ENCODE peak calls at places on chromosomes 11 and 22, in nine cellular contexts. One of them, this sample, is unnamed.

GRCh38 chr11:119789766-119790407 is 60.9 kb upstream of the NECTIN1 start:
- DNase-seq in right lobe of liver: peak
- DNase-seq in occipital lobe: no peak
- DNase-seq in HEK293T: no peak
- DNase-seq in kidney tubule cell: no peak
- DNase-seq in EL: no peak
- DNase-seq in anterior cingulate cortex: no peak
- DNase-seq in NT2/D1: no peak
- DNase-seq in NCI-H345: peak
- DNase-seq in this sample: no peak

GRCh38 chr11:28621648-28622215 is 513.5 kb downstream of the METTL15 start:
- DNase-seq in right lobe of liver: no peak
- DNase-seq in occipital lobe: no peak
- DNase-seq in EL: peak
- DNase-seq in anterior cingulate cortex: no peak
- DNase-seq in NT2/D1: no peak
- DNase-seq in NCI-H345: no peak
- DNase-seq in HEK293T: no peak
- DNase-seq in kidney tubule cell: peak
- DNase-seq in this sample: peak

GRCh38 chr11:103370076-103370475 is 260.9 kb downstream of the DYNC2H1 start:
- DNase-seq in right lobe of liver: no peak
- DNase-seq in kidney tubule cell: no peak
- DNase-seq in anterior cingulate cortex: no peak
- DNase-seq in HEK293T: no peak
- DNase-seq in NCI-H345: no peak
- DNase-seq in NT2/D1: no peak
- DNase-seq in occipital lobe: no peak
- DNase-seq in EL: no peak
- DNase-seq in this sample: no peak

GRCh38 chr11:100800202-100800601 is 113.1 kb downstream of the ARHGAP42 start:
- DNase-seq in NCI-H345: no peak
- DNase-seq in kidney tubule cell: no peak
- DNase-seq in right lobe of liver: no peak
- DNase-seq in NT2/D1: no peak
- DNase-seq in HEK293T: no peak
- DNase-seq in occipital lobe: no peak
- DNase-seq in EL: no peak
- DNase-seq in anterior cingulate cortex: no peak
- DNase-seq in this sample: no peak

GRCh38 chr11:66933508-66933907 is 24.7 kb downstream of the PC start:
- DNase-seq in kidney tubule cell: no peak
- DNase-seq in NT2/D1: no peak
- DNase-seq in HEK293T: no peak
- DNase-seq in anterior cingulate cortex: no peak
- DNase-seq in right lobe of liver: no peak
- DNase-seq in EL: no peak
- DNase-seq in NCI-H345: no peak
- DNase-seq in occipital lobe: no peak
- DNase-seq in this sample: peak

GRCh38 chr22:20392983-20393704 is 807 bp upstream of the ZNF74 start:
- DNase-seq in HEK293T: no peak
- DNase-seq in EL: no peak
- DNase-seq in NT2/D1: no peak
- DNase-seq in occipital lobe: no peak
- DNase-seq in right lobe of liver: no peak
- DNase-seq in NCI-H345: no peak
- DNase-seq in anterior cingulate cortex: no peak
- DNase-seq in kidney tubule cell: no peak
- DNase-seq in this sample: no peak

GRCh38 chr11:7907121-7907520 is 23.9 kb downstream of the OR10A6 start:
- DNase-seq in occipital lobe: no peak
- DNase-seq in kidney tubule cell: no peak
- DNase-seq in NT2/D1: no peak
- DNase-seq in HEK293T: no peak
- DNase-seq in anterior cingulate cortex: no peak
- DNase-seq in EL: no peak
- DNase-seq in right lobe of liver: no peak
- DNase-seq in NCI-H345: no peak
- DNase-seq in this sample: no peak

GRCh38 chr11:13152736-13153541 is 124.7 kb upstream of the BMAL1 start:
- DNase-seq in kidney tubule cell: peak
- DNase-seq in HEK293T: no peak
- DNase-seq in anterior cingulate cortex: no peak
- DNase-seq in NCI-H345: no peak
- DNase-seq in EL: peak
- DNase-seq in occipital lobe: no peak
- DNase-seq in right lobe of liver: no peak
- DNase-seq in NT2/D1: no peak
- DNase-seq in this sample: peak

GRCh38 chr11:128193633-128194032 is 393.7 kb downstream of the ETS1 start:
- DNase-seq in NT2/D1: no peak
- DNase-seq in anterior cingulate cortex: no peak
- DNase-seq in occipital lobe: no peak
- DNase-seq in HEK293T: no peak
- DNase-seq in right lobe of liver: no peak
- DNase-seq in kidney tubule cell: no peak
- DNase-seq in EL: no peak
- DNase-seq in NCI-H345: no peak
- DNase-seq in this sample: no peak

GRCh38 chr11:112297248-112297866 is 36.7 kb upstream of the PLET1 start:
- DNase-seq in kidney tubule cell: peak
- DNase-seq in anterior cingulate cortex: no peak
- DNase-seq in EL: no peak
- DNase-seq in right lobe of liver: no peak
- DNase-seq in occipital lobe: no peak
- DNase-seq in HEK293T: no peak
- DNase-seq in NCI-H345: no peak
- DNase-seq in NT2/D1: no peak
- DNase-seq in this sample: no peak

GRCh38 chr22:44684506-44685383 is 17.3 kb upstream of the PRR5 start:
- DNase-seq in EL: peak
- DNase-seq in occipital lobe: peak
- DNase-seq in HEK293T: peak
- DNase-seq in NT2/D1: peak
- DNase-seq in anterior cingulate cortex: peak
- DNase-seq in right lobe of liver: peak
- DNase-seq in kidney tubule cell: peak
- DNase-seq in NCI-H345: peak
- DNase-seq in this sample: peak

GRCh38 chr11:95337175-95337957 is 106.4 kb upstream of the SESN3 start:
- DNase-seq in anterior cingulate cortex: peak
- DNase-seq in EL: peak
- DNase-seq in NT2/D1: peak
- DNase-seq in occipital lobe: peak
- DNase-seq in HEK293T: no peak
- DNase-seq in kidney tubule cell: peak
- DNase-seq in right lobe of liver: peak
- DNase-seq in NCI-H345: peak
- DNase-seq in this sample: no peak

GRCh38 chr11:27672836-27673464 is 27.3 kb downstream of the BDNF start:
- DNase-seq in NCI-H345: peak
- DNase-seq in HEK293T: no peak
- DNase-seq in EL: peak
- DNase-seq in kidney tubule cell: peak
- DNase-seq in NT2/D1: no peak
- DNase-seq in anterior cingulate cortex: no peak
- DNase-seq in right lobe of liver: no peak
- DNase-seq in occipital lobe: no peak
- DNase-seq in this sample: no peak

GRCh38 chr11:15716550-15716949 is 601.8 kb downstream of the INSC start:
- DNase-seq in right lobe of liver: no peak
- DNase-seq in kidney tubule cell: peak
- DNase-seq in NT2/D1: no peak
- DNase-seq in anterior cingulate cortex: no peak
- DNase-seq in occipital lobe: no peak
- DNase-seq in HEK293T: no peak
- DNase-seq in NCI-H345: no peak
- DNase-seq in EL: peak
- DNase-seq in this sample: no peak

GRCh38 chr22:28711820-28712777 is 29.5 kb downstream of the CHEK2 start:
- DNase-seq in HEK293T: no peak
- DNase-seq in EL: peak
- DNase-seq in NT2/D1: peak
- DNase-seq in right lobe of liver: no peak
- DNase-seq in anterior cingulate cortex: no peak
- DNase-seq in kidney tubule cell: peak
- DNase-seq in NCI-H345: no peak
- DNase-seq in occipital lobe: no peak
- DNase-seq in this sample: peak

GRCh38 chr22:31753005-31753633 is 700 bp upstream of the DEPDC5 start:
- DNase-seq in anterior cingulate cortex: peak
- DNase-seq in occipital lobe: peak
- DNase-seq in NCI-H345: no peak
- DNase-seq in EL: peak
- DNase-seq in HEK293T: peak
- DNase-seq in right lobe of liver: peak
- DNase-seq in NT2/D1: no peak
- DNase-seq in kidney tubule cell: peak
- DNase-seq in this sample: no peak

GRCh38 chr11:65574963-65575567 is 788 bp upstream of the EHBP1L1 start:
- DNase-seq in HEK293T: no peak
- DNase-seq in occipital lobe: no peak
- DNase-seq in right lobe of liver: no peak
- DNase-seq in NT2/D1: no peak
- DNase-seq in NCI-H345: peak
- DNase-seq in anterior cingulate cortex: no peak
- DNase-seq in EL: no peak
- DNase-seq in kidney tubule cell: peak
- DNase-seq in this sample: no peak

GRCh38 chr11:43579919-43580276 is 100.6 kb upstream of the HSD17B12 start:
- DNase-seq in NT2/D1: no peak
- DNase-seq in NCI-H345: no peak
- DNase-seq in EL: no peak
- DNase-seq in occipital lobe: no peak
- DNase-seq in kidney tubule cell: no peak
- DNase-seq in anterior cingulate cortex: no peak
- DNase-seq in right lobe of liver: no peak
- DNase-seq in HEK293T: no peak
- DNase-seq in this sample: no peak

GRCh38 chr11:14411818-14412217 is 52.8 kb upstream of the RRAS2 start:
- DNase-seq in occipital lobe: no peak
- DNase-seq in NT2/D1: no peak
- DNase-seq in right lobe of liver: no peak
- DNase-seq in HEK293T: no peak
- DNase-seq in anterior cingulate cortex: no peak
- DNase-seq in EL: peak
- DNase-seq in NCI-H345: no peak
- DNase-seq in kidney tubule cell: peak
- DNase-seq in this sample: peak

GRCh38 chr11:27552356-27552755 is 45.8 kb upstream of the LIN7C start:
- DNase-seq in occipital lobe: no peak
- DNase-seq in kidney tubule cell: no peak
- DNase-seq in anterior cingulate cortex: no peak
- DNase-seq in NT2/D1: no peak
- DNase-seq in NCI-H345: no peak
- DNase-seq in right lobe of liver: no peak
- DNase-seq in HEK293T: no peak
- DNase-seq in EL: no peak
- DNase-seq in this sample: no peak

GRCh38 chr11:78985654-78986053 is 411.0 kb upstream of the NARS2 start:
- DNase-seq in anterior cingulate cortex: no peak
- DNase-seq in NT2/D1: no peak
- DNase-seq in HEK293T: no peak
- DNase-seq in kidney tubule cell: peak
- DNase-seq in occipital lobe: no peak
- DNase-seq in right lobe of liver: no peak
- DNase-seq in EL: no peak
- DNase-seq in NCI-H345: no peak
- DNase-seq in this sample: no peak

GRCh38 chr11:120546312-120547205 is 35.0 kb downstream of the GRIK4 start:
- DNase-seq in anterior cingulate cortex: no peak
- DNase-seq in kidney tubule cell: peak
- DNase-seq in occipital lobe: peak
- DNase-seq in HEK293T: no peak
- DNase-seq in EL: peak
- DNase-seq in NT2/D1: no peak
- DNase-seq in NCI-H345: no peak
- DNase-seq in right lobe of liver: no peak
- DNase-seq in this sample: peak

GRCh38 chr22:18060646-18061620 is 16.9 kb upstream of the PEX26 start:
- DNase-seq in anterior cingulate cortex: no peak
- DNase-seq in kidney tubule cell: peak
- DNase-seq in NT2/D1: no peak
- DNase-seq in EL: peak
- DNase-seq in occipital lobe: no peak
- DNase-seq in right lobe of liver: peak
- DNase-seq in NCI-H345: no peak
- DNase-seq in HEK293T: no peak
- DNase-seq in this sample: peak

GRCh38 chr11:131389582-131389981 is 19.2 kb downstream of the NTM start:
- DNase-seq in right lobe of liver: no peak
- DNase-seq in EL: no peak
- DNase-seq in NT2/D1: no peak
- DNase-seq in kidney tubule cell: no peak
- DNase-seq in HEK293T: no peak
- DNase-seq in anterior cingulate cortex: no peak
- DNase-seq in occipital lobe: no peak
- DNase-seq in NCI-H345: no peak
- DNase-seq in this sample: no peak

GRCh38 chr11:118263694-118264567 is at the start of gene MPZL2:
- DNase-seq in NT2/D1: no peak
- DNase-seq in occipital lobe: no peak
- DNase-seq in HEK293T: no peak
- DNase-seq in anterior cingulate cortex: no peak
- DNase-seq in EL: peak
- DNase-seq in NCI-H345: no peak
- DNase-seq in kidney tubule cell: peak
- DNase-seq in right lobe of liver: peak
- DNase-seq in this sample: no peak

GRCh38 chr11:44963948-44964347 is 13.3 kb upstream of the TP53I11 start:
- DNase-seq in kidney tubule cell: no peak
- DNase-seq in EL: no peak
- DNase-seq in right lobe of liver: no peak
- DNase-seq in NCI-H345: no peak
- DNase-seq in NT2/D1: no peak
- DNase-seq in occipital lobe: no peak
- DNase-seq in HEK293T: no peak
- DNase-seq in anterior cingulate cortex: no peak
- DNase-seq in this sample: no peak

GRCh38 chr11:11028017-11028692 is 170.3 kb upstream of the ZBED5 start:
- DNase-seq in NCI-H345: peak
- DNase-seq in anterior cingulate cortex: no peak
- DNase-seq in NT2/D1: peak
- DNase-seq in kidney tubule cell: peak
- DNase-seq in EL: peak
- DNase-seq in occipital lobe: peak
- DNase-seq in HEK293T: peak
- DNase-seq in right lobe of liver: peak
- DNase-seq in this sample: peak